ENCODE peak calls at places on chromosomes 3 and 15, in six cellular contexts. C, H, A, K, X and V are unnamed samples.

GRCh38 chr3:66115858-66116654 is 77.3 kb upstream of the MAGI1 start:
- DNase-seq in C (no peak), H (no peak), A (no peak), K (no peak), X (peak), V (no peak)

GRCh38 chr15:93997071-93997658 is 234.2 kb upstream of the MCTP2 start:
- DNase-seq in C (no peak), H (peak), A (no peak), K (no peak), X (no peak), V (no peak)

GRCh38 chr3:53534996-53535395 is 40.6 kb downstream of the CACNA1D start:
- DNase-seq in C (no peak), H (no peak), A (no peak), K (no peak), X (no peak), V (no peak)

GRCh38 chr15:96817900-96818299 is 487.4 kb downstream of the NR2F2 start:
- DNase-seq in C (no peak), H (no peak), A (no peak), K (no peak), X (no peak), V (no peak)

GRCh38 chr15:68055224-68055705 is 1.1 kb downstream of the PIAS1 start:
- DNase-seq in C (peak), H (no peak), A (peak), K (peak), X (peak), V (peak)

GRCh38 chr15:31241888-31242287 is 84.7 kb upstream of the KLF13 start:
- DNase-seq in C (no peak), H (no peak), A (no peak), K (no peak), X (no peak), V (no peak)

GRCh38 chr3:53242642-53243041 is 13.2 kb downstream of the TKT start:
- DNase-seq in C (no peak), H (no peak), A (no peak), K (no peak), X (no peak), V (no peak)

GRCh38 chr3:38020342-38020726 is 9.1 kb downstream of the PLCD1 start:
- DNase-seq in C (no peak), H (no peak), A (no peak), K (peak), X (no peak), V (no peak)

GRCh38 chr3:53103566-53104296 is 26.5 kb downstream of the RFT1 start:
- DNase-seq in C (no peak), H (no peak), A (no peak), K (no peak), X (peak), V (no peak)

GRCh38 chr3:106251160-106251892 is 382.5 kb upstream of the CBLB start:
- DNase-seq in C (no peak), H (no peak), A (no peak), K (no peak), X (no peak), V (no peak)